ENCODE peak calls at places on chromosomes 2 and 18, in five cellular contexts. A is HL-60, X is K562, C is SK-N-SH, I is GM23338. P is an unnamed sample.
A peak's percentile ranks its signal among the peaks of the same experiment; 100 is the strongest.

GRCh38 chr18:58615150-58616132 is 13.4 kb downstream of the ALPK2 start:
- DNase-seq in A (peak; percentile 40), X (no peak), C (no peak), I (no peak), P (no peak)

GRCh38 chr2:33605059-33605458 is 6.0 kb upstream of the FAM98A start:
- DNase-seq in A (no peak), X (no peak), C (no peak), I (peak; percentile 7), P (no peak)

GRCh38 chr2:168848220-168848619 is 42.0 kb downstream of the SPC25 start:
- DNase-seq in A (no peak), X (no peak), C (peak; percentile 17), I (peak; percentile 28), P (no peak)

GRCh38 chr18:71194438-71194837 is 905.6 kb downstream of the SOCS6 start:
- DNase-seq in A (no peak), X (no peak), C (peak; percentile 54), I (no peak), P (no peak)

GRCh38 chr18:61589053-61589723 is 256.0 kb downstream of the CDH20 start:
- DNase-seq in A (no peak), X (no peak), C (no peak), I (no peak), P (no peak)

GRCh38 chr2:48531141-48531648 is 1.2 kb downstream of the STON1 start:
- DNase-seq in A (no peak), X (no peak), C (peak; percentile 66), I (peak; percentile 73), P (no peak)

GRCh38 chr2:136022747-136023146 is 37.3 kb upstream of the DARS1 start:
- DNase-seq in A (peak; percentile 98), X (no peak), C (no peak), I (no peak), P (no peak)

GRCh38 chr2:122273785-122274419 is 518.5 kb downstream of the TSN start:
- DNase-seq in A (no peak), X (no peak), C (no peak), I (no peak), P (no peak)

GRCh38 chr2:145635706-145636427 is 1115.9 kb upstream of the ZEB2 start:
- DNase-seq in A (no peak), X (no peak), C (no peak), I (no peak), P (no peak)

GRCh38 chr2:110134025-110134424 is 18.4 kb upstream of the MALL start:
- DNase-seq in A (no peak), X (no peak), C (no peak), I (no peak), P (no peak)

GRCh38 chr2:84022810-84023431 is 436.2 kb downstream of the SUCLG1 start:
- DNase-seq in A (peak; percentile 4), X (peak; percentile 42), C (peak; percentile 16), I (peak; percentile 88), P (peak; percentile 30)

GRCh38 chr18:57544958-57545661 is 41.4 kb downstream of the FECH start:
- DNase-seq in A (peak; percentile 58), X (no peak), C (no peak), I (no peak), P (no peak)

GRCh38 chr2:79982445-79982844 is 322.1 kb downstream of the LRRTM1 start:
- DNase-seq in A (no peak), X (peak; percentile 42), C (no peak), I (peak; percentile 88), P (no peak)

GRCh38 chr2:235129856-235130255 is 178.0 kb downstream of the SH3BP4 start:
- DNase-seq in A (no peak), X (no peak), C (no peak), I (no peak), P (no peak)

GRCh38 chr2:86275384-86275799 is 62.0 kb downstream of the REEP1 start:
- DNase-seq in A (no peak), X (no peak), C (no peak), I (no peak), P (no peak)

GRCh38 chr18:75220786-75221355 is 10.3 kb downstream of the TSHZ1 start:
- DNase-seq in A (no peak), X (no peak), C (no peak), I (no peak), P (no peak)

GRCh38 chr2:7867858-7868257 is 814.0 kb upstream of the ID2 start:
- DNase-seq in A (peak; percentile 85), X (no peak), C (no peak), I (no peak), P (no peak)

GRCh38 chr2:231152800-231153557 is 28.1 kb upstream of the HTR2B start:
- DNase-seq in A (no peak), X (no peak), C (no peak), I (no peak), P (no peak)

DNA sequence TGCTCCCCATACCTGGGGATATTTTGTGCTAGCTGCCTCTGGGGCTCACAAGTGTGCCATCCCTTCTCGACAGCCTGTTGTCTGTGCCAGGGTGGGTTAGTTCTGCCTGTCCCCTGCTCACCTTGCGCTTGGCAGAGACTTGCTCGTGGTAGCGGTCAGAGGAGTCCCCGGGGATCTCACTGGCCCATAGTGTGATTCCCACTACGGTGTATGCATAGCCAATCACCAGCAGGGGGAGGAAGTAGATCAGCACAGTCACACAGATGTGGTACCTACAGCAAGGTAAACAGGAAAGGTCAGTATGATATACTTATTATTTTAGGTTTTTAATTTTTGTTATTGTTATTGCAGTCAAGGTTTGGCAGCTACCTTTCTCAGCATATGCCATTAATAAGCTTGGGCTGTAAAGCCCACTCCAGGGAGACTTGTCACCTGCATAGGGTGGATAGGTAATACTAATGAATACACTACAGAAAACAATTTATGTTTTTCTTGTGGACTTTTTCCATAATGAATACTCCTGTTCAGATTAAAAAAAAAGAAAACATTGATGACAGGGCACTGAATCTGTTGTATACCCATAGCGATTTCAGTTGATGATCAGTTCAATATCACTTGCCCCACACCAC is 95.2 kb downstream of the POLE4 start:
- DNase-seq in A (no peak), X (peak; percentile 57), C (peak; percentile 58), I (peak; percentile 92), P (no peak)
- TF ChIP-seq REST in A (no peak), X (no peak), C (no peak), I (no peak), P (no peak)

DNA sequence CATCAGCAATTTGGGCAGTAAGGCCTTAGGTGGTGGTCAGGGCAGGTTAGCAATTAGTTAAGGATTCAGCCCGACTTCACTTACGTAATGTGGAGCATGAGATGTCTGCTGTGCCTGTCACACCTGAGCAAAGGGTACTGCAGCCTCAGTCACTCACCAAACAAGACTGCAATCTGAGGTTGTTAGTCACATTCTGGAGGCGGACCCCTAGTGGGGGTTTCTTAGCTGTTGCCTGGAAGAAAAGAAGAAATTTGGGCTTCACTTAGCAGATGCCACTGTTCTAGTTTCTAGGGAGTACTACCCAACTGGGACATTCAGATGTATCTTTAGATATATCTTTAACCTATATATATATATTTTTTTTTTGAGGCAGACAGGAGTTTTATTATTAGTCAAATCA is 529.9 kb downstream of the SLC4A3 start:
- DNase-seq in A (no peak), X (no peak), C (no peak), I (peak; percentile 20), P (no peak)
- TF ChIP-seq CTCF in A (no peak), X (no peak), C (no peak), I (peak; percentile 4), P (no peak)

DNA sequence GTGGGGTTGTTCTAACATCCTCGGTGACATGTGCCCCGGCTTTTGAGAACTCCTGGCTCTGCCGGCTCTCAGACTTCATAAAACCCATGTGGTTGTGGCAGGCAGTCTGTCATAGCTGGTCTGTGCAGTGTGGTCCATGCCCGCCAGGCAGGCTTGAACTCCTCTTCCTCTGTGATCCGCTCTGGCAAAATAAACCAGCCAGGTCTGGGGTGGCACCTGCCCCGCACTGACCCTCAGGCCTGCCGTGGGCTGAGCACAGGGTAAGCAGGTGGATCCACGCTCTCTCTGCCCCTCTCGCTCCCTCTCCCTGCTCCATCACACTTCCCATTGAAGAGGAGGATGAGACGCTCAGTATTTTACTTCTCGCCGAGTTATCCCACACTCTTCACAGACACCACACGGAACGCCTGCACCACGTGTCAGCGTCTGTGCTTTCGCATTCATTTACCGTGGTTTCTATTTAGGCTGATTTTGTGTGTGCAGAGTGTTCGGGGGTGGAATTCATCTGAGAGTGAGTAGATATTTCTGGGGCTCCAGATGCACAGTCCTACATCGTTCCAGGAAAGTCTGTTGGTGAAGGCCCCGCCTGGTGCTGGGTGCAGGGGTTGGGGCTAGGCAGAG is 56.4 kb downstream of the RTP5 start:
- DNase-seq in A (no peak), X (no peak), C (no peak), I (no peak), P (no peak)
- TF ChIP-seq REST in A (no peak), X (no peak), C (no peak), I (no peak), P (no peak)

DNA sequence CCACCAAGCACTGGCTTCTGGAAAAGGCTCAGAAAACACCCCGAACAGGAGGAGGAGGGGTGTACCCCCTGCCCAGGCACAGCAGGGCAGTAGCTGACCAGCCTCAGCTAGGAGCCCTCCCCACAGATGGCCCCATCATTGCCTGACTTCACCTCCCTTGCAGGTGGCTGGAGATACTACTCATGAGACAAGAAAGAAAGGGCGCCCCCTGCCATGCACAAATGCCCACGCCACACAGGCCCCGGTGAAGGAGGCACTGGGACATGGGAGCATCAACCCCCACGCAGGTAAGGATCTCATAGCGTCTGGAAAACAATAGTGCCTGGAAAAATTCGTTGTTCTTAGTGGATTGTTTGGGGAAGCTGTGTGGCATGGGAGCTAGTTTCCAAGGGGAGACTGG is 240.6 kb downstream of the TFCP2L1 start:
- DNase-seq in A (no peak), X (peak; percentile 27), C (no peak), I (peak; percentile 61), P (no peak)
- TF ChIP-seq CTCF in A (no peak), X (peak; percentile 38), C (no peak), I (peak; percentile 68), P (no peak)